ENCODE peak calls at places on chromosomes 2 and 18, in four cellular contexts. One of them, this sample, is unnamed.

GRCh38 chr2:8576525-8577157 is 105.2 kb upstream of the ID2 start:
- DNase-seq in mesendoderm: no peak
- DNase-seq in IMR-90: no peak
- DNase-seq in H1: no peak
- DNase-seq in this sample: no peak

GRCh38 chr2:18282026-18282425 is 278.4 kb downstream of the RDH14 start:
- DNase-seq in mesendoderm: peak
- DNase-seq in IMR-90: no peak
- DNase-seq in H1: no peak
- DNase-seq in this sample: no peak

GRCh38 chr2:46073540-46074018 is 223.6 kb upstream of the EPAS1 start:
- DNase-seq in H1: no peak
- DNase-seq in mesendoderm: peak
- DNase-seq in IMR-90: peak
- DNase-seq in this sample: no peak

GRCh38 chr2:110863726-110864125 is 131.4 kb downstream of the ACOXL start:
- DNase-seq in H1: no peak
- DNase-seq in mesendoderm: no peak
- DNase-seq in IMR-90: no peak
- DNase-seq in this sample: no peak

GRCh38 chr2:74554821-74555531 is 456 bp downstream of the DOK1 start:
- DNase-seq in mesendoderm: peak
- DNase-seq in IMR-90: peak
- DNase-seq in H1: peak
- DNase-seq in this sample: peak

GRCh38 chr2:215880970-215881369 is 132.4 kb downstream of the MREG start:
- DNase-seq in mesendoderm: peak
- DNase-seq in IMR-90: peak
- DNase-seq in H1: no peak
- DNase-seq in this sample: no peak

GRCh38 chr2:31729442-31730092 is 148.8 kb upstream of the SRD5A2 start:
- DNase-seq in mesendoderm: peak
- DNase-seq in IMR-90: peak
- DNase-seq in H1: no peak
- DNase-seq in this sample: peak

GRCh38 chr2:139031722-139032121 is 251.5 kb upstream of the NXPH2 start:
- DNase-seq in mesendoderm: peak
- DNase-seq in IMR-90: no peak
- DNase-seq in H1: no peak
- DNase-seq in this sample: peak

GRCh38 chr2:98521266-98521665 is 76.6 kb downstream of the INPP4A start:
- DNase-seq in IMR-90: no peak
- DNase-seq in H1: no peak
- DNase-seq in mesendoderm: no peak
- DNase-seq in this sample: no peak

GRCh38 chr2:223884399-223884798 is 47.0 kb upstream of the AP1S3 start:
- DNase-seq in mesendoderm: no peak
- DNase-seq in IMR-90: peak
- DNase-seq in H1: no peak
- DNase-seq in this sample: no peak

GRCh38 chr2:20212871-20213503 is 11.9 kb downstream of the SDC1 start:
- DNase-seq in IMR-90: no peak
- DNase-seq in mesendoderm: no peak
- DNase-seq in H1: no peak
- DNase-seq in this sample: no peak
- H4K5ac ChIP-seq in IMR-90: peak
- H4K5ac ChIP-seq in mesendoderm: no peak
- H4K5ac ChIP-seq in H1: no peak
- H4K5ac ChIP-seq in this sample: no peak

DNA sequence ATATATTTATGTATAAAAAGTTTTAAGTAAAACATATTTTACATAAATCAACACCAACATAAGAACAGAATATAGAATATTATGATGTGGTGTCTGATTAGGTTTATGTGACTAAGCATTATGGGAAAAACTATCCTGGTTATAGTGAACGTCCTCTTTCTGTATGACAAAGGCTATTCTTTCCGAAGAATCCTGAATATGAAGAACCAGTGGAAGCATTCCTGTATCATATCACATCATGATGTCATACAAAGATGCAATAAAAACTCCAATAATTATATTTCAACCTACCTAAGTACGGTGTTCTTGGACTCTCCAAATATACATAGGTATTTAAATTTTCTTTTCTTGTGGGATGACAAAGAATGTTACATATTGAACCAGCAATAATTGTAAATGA is 37.5 kb upstream of the HDAC4 start:
- DNase-seq in mesendoderm: no peak
- DNase-seq in IMR-90: no peak
- DNase-seq in H1: no peak
- DNase-seq in this sample: no peak
- H4K5ac ChIP-seq in mesendoderm: no peak
- H4K5ac ChIP-seq in IMR-90: no peak
- H4K5ac ChIP-seq in H1: no peak
- H4K5ac ChIP-seq in this sample: no peak

DNA sequence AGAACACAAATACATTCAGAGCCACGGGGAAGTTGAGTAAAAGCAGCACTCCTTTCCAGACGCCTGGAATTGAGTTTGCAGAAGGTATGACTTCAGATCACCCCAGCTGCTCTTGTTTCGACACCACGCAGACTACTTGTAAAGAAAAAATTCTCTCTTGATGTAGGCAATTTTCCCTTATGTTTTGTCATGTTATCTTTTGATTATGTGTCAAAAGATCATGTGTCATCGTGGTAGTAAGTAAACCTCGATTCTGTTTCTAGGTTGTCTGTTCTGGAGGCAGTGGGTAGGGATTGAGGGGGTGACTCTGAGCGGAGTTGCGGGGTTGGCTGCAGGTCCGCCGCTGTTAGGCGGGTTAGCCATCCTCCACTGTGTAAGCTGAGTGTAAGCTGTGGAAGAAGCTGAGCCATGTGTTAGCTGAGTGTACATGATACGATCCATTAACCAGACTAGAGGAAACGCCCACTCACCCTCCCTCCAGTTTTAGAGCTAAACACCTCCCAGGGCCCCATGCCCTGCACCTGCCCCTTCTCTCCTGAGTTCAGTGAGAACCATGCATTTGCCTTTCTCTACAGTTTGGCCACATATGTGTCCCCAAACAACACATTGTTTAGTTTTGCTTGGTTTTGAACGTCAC is 181.8 kb downstream of the SNTG2 start:
- DNase-seq in H1: no peak
- DNase-seq in IMR-90: no peak
- DNase-seq in mesendoderm: no peak
- DNase-seq in this sample: no peak
- H4K5ac ChIP-seq in H1: no peak
- H4K5ac ChIP-seq in IMR-90: no peak
- H4K5ac ChIP-seq in mesendoderm: no peak
- H4K5ac ChIP-seq in this sample: no peak

GRCh38 chr18:8443505-8443904 is 165.7 kb upstream of the RAB12 start:
- DNase-seq in H1: no peak
- DNase-seq in mesendoderm: no peak
- DNase-seq in IMR-90: peak
- DNase-seq in this sample: no peak
- H4K5ac ChIP-seq in H1: no peak
- H4K5ac ChIP-seq in mesendoderm: no peak
- H4K5ac ChIP-seq in IMR-90: no peak
- H4K5ac ChIP-seq in this sample: no peak

GRCh38 chr18:50844960-50845359 is 25.1 kb upstream of the MRO start:
- DNase-seq in mesendoderm: no peak
- DNase-seq in H1: no peak
- DNase-seq in IMR-90: no peak
- DNase-seq in this sample: no peak

GRCh38 chr18:50839341-50839740 is 19.5 kb upstream of the MRO start:
- DNase-seq in IMR-90: no peak
- DNase-seq in mesendoderm: no peak
- DNase-seq in H1: no peak
- DNase-seq in this sample: no peak

GRCh38 chr18:50836521-50836957 is 16.7 kb upstream of the MRO start:
- DNase-seq in H1: no peak
- DNase-seq in mesendoderm: no peak
- DNase-seq in IMR-90: peak
- DNase-seq in this sample: no peak

GRCh38 chr18:50844554-50844953 is 24.7 kb upstream of the MRO start:
- DNase-seq in mesendoderm: no peak
- DNase-seq in IMR-90: no peak
- DNase-seq in H1: no peak
- DNase-seq in this sample: no peak

DNA sequence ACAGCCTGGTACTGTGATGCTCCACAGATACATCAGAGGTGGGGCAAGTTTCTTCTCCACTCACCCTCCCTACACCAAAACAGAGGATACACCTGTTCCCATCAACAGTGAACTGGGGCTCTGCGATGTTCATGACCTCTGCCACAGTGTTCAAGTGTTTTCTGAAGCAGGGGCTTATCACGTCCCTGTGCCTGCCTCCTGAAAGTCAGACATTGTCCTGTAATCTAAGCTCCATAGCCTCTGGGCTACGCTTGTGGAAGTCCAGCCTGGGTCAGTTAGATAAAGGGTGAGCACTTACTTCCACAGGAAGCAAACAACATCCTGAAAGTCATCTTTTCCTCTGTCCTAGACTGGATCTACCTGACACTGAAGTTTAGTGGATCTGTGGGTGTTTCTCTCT is 20.2 kb upstream of the MRO start:
- DNase-seq in H1: no peak
- DNase-seq in mesendoderm: no peak
- DNase-seq in IMR-90: no peak
- DNase-seq in this sample: no peak
- H4K5ac ChIP-seq in H1: no peak
- H4K5ac ChIP-seq in mesendoderm: no peak
- H4K5ac ChIP-seq in IMR-90: no peak
- H4K5ac ChIP-seq in this sample: no peak

GRCh38 chr2:30331038-30331437 is 99.7 kb downstream of the LBH start:
- DNase-seq in H1: no peak
- DNase-seq in mesendoderm: no peak
- DNase-seq in IMR-90: no peak
- DNase-seq in this sample: no peak
- H4K5ac ChIP-seq in H1: no peak
- H4K5ac ChIP-seq in mesendoderm: no peak
- H4K5ac ChIP-seq in IMR-90: no peak
- H4K5ac ChIP-seq in this sample: no peak

DNA sequence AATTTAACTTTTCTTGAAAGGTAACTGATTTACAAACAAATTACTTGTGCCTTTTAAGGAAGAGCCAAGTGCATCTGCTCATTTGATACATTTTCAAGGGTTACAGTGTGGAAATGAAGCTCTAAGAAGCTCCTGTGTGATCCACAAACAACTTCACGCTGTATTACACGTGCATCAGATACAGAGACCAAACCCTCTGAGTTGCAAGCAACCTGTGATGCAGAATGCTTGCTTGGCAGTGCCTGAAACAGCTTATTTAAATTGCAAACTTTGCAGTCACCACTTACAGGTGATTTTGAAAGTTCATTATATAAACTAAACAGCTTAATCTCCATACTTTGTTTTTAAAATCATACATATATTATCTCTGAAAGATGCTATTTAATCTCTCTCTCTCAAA is 50.1 kb downstream of the ZEB2 start:
- DNase-seq in IMR-90: no peak
- DNase-seq in H1: no peak
- DNase-seq in mesendoderm: no peak
- DNase-seq in this sample: no peak
- H4K5ac ChIP-seq in IMR-90: no peak
- H4K5ac ChIP-seq in H1: no peak
- H4K5ac ChIP-seq in mesendoderm: no peak
- H4K5ac ChIP-seq in this sample: no peak

GRCh38 chr18:72866572-72866900 is 1.3 kb downstream of the NETO1 start:
- DNase-seq in mesendoderm: no peak
- DNase-seq in H1: no peak
- DNase-seq in IMR-90: no peak
- DNase-seq in this sample: no peak

GRCh38 chr18:72859088-72859487 is 8.7 kb downstream of the NETO1 start:
- DNase-seq in IMR-90: no peak
- DNase-seq in H1: no peak
- DNase-seq in mesendoderm: no peak
- DNase-seq in this sample: no peak

GRCh38 chr18:72867721-72868665 is at the start of gene NETO1:
- DNase-seq in H1: peak
- DNase-seq in mesendoderm: peak
- DNase-seq in IMR-90: no peak
- DNase-seq in this sample: peak

GRCh38 chr18:72866901-72867701 is 686 bp downstream of the NETO1 start:
- DNase-seq in H1: peak
- DNase-seq in mesendoderm: peak
- DNase-seq in IMR-90: no peak
- DNase-seq in this sample: peak

DNA sequence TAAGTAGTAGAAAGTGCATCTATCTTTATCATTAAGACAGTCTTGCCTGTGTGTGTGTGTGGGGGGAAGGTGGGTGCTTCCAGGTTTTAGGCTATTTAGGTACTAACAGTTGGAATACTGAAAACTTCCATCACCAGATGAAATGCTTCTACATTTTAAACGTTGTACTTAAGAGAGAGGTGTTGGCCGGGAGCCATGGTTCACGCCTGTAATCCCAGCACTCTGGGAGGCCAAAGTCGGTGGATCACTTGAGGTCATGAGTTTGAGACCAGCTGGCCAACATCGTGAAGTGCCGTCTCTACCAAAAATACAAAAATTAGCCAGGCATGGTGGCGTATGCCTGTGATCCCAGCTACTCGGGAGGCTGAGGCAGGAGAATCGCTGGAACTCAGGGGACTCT is 4.0 kb downstream of the NETO1 start:
- DNase-seq in H1: no peak
- DNase-seq in mesendoderm: no peak
- DNase-seq in IMR-90: no peak
- DNase-seq in this sample: no peak
- H4K5ac ChIP-seq in H1: no peak
- H4K5ac ChIP-seq in mesendoderm: no peak
- H4K5ac ChIP-seq in IMR-90: no peak
- H4K5ac ChIP-seq in this sample: no peak

This sample was measured in H9.